ENCODE peak calls at places on chromosome 18, in five cellular contexts. One of them, this sample, is unnamed.

GRCh38 chr18:12637901-12638633 is 19.8 kb downstream of the SPIRE1 start:
- DNase-seq in K562: no peak
- DNase-seq in HepG2: no peak
- DNase-seq in H1: no peak
- DNase-seq in GM12878: no peak
- DNase-seq in this sample: no peak

GRCh38 chr18:24368749-24369148 is 28.9 kb downstream of the OSBPL1A start:
- DNase-seq in K562: no peak
- DNase-seq in HepG2: no peak
- DNase-seq in H1: no peak
- DNase-seq in GM12878: no peak
- DNase-seq in this sample: no peak

GRCh38 chr18:46406539-46406932 is 250.5 kb downstream of the LOXHD1 start:
- DNase-seq in K562: no peak
- DNase-seq in HepG2: no peak
- DNase-seq in H1: no peak
- DNase-seq in GM12878: no peak
- DNase-seq in this sample: no peak

GRCh38 chr18:63173983-63174382 is 145.6 kb downstream of the BCL2 start:
- DNase-seq in K562: no peak
- DNase-seq in HepG2: no peak
- DNase-seq in H1: no peak
- DNase-seq in GM12878: no peak
- DNase-seq in this sample: no peak

GRCh38 chr18:12255626-12256026 is 1.5 kb downstream of the CIDEA start:
- DNase-seq in K562: no peak
- DNase-seq in HepG2: peak; percentile 35
- DNase-seq in H1: no peak
- DNase-seq in GM12878: no peak
- DNase-seq in this sample: peak; percentile 50

GRCh38 chr18:46623541-46623940 is 33.5 kb downstream of the LOXHD1 start:
- DNase-seq in K562: no peak
- DNase-seq in HepG2: no peak
- DNase-seq in H1: peak; percentile 44
- DNase-seq in GM12878: no peak
- DNase-seq in this sample: no peak

GRCh38 chr18:40849856-40850255 is 1105.2 kb upstream of the PIK3C3 start:
- DNase-seq in K562: no peak
- DNase-seq in HepG2: no peak
- DNase-seq in H1: no peak
- DNase-seq in GM12878: no peak
- DNase-seq in this sample: no peak

GRCh38 chr18:63317982-63318881 is 1.3 kb downstream of the BCL2 start:
- DNase-seq in K562: no peak
- DNase-seq in HepG2: no peak
- DNase-seq in H1: peak; percentile 88
- DNase-seq in GM12878: no peak
- DNase-seq in this sample: no peak

GRCh38 chr18:59835656-59836379 is 64.0 kb upstream of the PMAIP1 start:
- DNase-seq in K562: no peak
- DNase-seq in HepG2: no peak
- DNase-seq in H1: no peak
- DNase-seq in GM12878: no peak
- DNase-seq in this sample: no peak

GRCh38 chr18:28041366-28041765 is 135.6 kb downstream of the CDH2 start:
- DNase-seq in K562: no peak
- DNase-seq in HepG2: no peak
- DNase-seq in H1: no peak
- DNase-seq in GM12878: no peak
- DNase-seq in this sample: no peak

GRCh38 chr18:26709897-26710296 is 155.6 kb downstream of the AQP4 start:
- DNase-seq in K562: no peak
- DNase-seq in HepG2: no peak
- DNase-seq in H1: no peak
- DNase-seq in GM12878: no peak
- DNase-seq in this sample: no peak
- TF ChIP-seq CEBPB in K562: no peak
- TF ChIP-seq CEBPB in HepG2: no peak
- TF ChIP-seq CEBPB in H1: no peak
- TF ChIP-seq CEBPB in GM12878: no peak
- TF ChIP-seq CEBPB in this sample: no peak

DNA sequence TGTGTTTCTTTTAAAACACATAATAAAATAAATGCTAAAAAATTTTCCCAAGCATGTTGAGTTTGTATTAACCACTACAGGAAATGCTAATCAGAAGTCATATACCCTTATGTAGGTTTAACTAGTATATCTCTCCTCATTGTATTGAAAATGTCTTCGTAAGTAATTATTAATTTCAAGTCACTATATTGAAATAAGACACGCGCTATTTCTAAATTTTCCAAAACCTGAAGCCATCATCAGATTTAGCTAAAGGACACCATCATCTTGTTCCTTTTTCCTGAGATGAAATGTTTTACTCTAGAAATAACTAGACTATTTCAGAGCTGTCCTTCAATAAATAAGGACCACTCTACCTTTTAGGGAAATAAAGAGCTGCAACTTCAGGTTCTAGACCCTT is 78.9 kb downstream of the LPIN2 start:
- DNase-seq in K562: no peak
- DNase-seq in HepG2: no peak
- DNase-seq in H1: no peak
- DNase-seq in GM12878: no peak
- DNase-seq in this sample: no peak
- H2AFZ ChIP-seq in K562: no peak overlapping the region
- H2AFZ ChIP-seq in HepG2: no peak overlapping the region
- H2AFZ ChIP-seq in H1: no peak overlapping the region
- H2AFZ ChIP-seq in GM12878: no peak overlapping the region
- H2AFZ ChIP-seq in this sample: no peak overlapping the region

GRCh38 chr18:2846638-2847340 is at the start of gene EMILIN2:
- DNase-seq in K562: peak; percentile 58
- DNase-seq in HepG2: no peak
- DNase-seq in H1: peak; percentile 76
- DNase-seq in GM12878: no peak
- DNase-seq in this sample: no peak

GRCh38 chr18:2847341-2848144 is 737 bp downstream of the EMILIN2 start:
- DNase-seq in K562: peak; percentile 28
- DNase-seq in HepG2: no peak
- DNase-seq in H1: peak; percentile 71
- DNase-seq in GM12878: no peak
- DNase-seq in this sample: no peak

GRCh38 chr18:2846241-2846637 is 567 bp upstream of the EMILIN2 start:
- DNase-seq in K562: peak; percentile 40
- DNase-seq in HepG2: no peak
- DNase-seq in H1: no peak
- DNase-seq in GM12878: no peak
- DNase-seq in this sample: no peak

GRCh38 chr18:2843161-2843560 is 3.6 kb upstream of the EMILIN2 start:
- DNase-seq in K562: no peak
- DNase-seq in HepG2: no peak
- DNase-seq in H1: no peak
- DNase-seq in GM12878: no peak
- DNase-seq in this sample: no peak

DNA sequence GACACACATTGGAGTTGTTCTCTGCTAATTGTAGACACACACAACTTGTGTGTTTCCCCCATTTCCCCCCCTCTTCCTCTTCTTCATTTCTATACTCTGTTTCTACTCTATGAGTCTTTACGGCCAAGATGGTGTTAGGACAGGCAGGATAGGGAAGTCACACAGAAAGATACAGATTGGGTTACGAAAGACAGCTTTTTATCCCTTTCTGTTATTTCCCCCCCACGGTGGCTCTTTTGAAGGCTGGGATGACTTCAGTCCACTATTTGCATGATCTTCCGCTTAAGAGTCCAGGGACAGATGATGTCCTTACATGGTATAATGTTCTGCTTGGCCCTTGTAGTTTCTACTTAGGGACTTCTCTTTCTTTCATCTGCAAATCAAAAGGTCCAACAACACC is 1.6 kb upstream of the EMILIN2 start:
- DNase-seq in K562: no peak
- DNase-seq in HepG2: no peak
- DNase-seq in H1: no peak
- DNase-seq in GM12878: no peak
- DNase-seq in this sample: no peak
- TF ChIP-seq ZNF274 in K562: no peak
- TF ChIP-seq ZNF274 in HepG2: no peak
- TF ChIP-seq ZNF274 in H1: no peak
- TF ChIP-seq ZNF274 in GM12878: no peak
- TF ChIP-seq ZNF274 in this sample: no peak

GRCh38 chr18:78685250-78685979 is 294.2 kb upstream of the SALL3 start:
- DNase-seq in K562: no peak
- DNase-seq in HepG2: no peak
- DNase-seq in H1: no peak
- DNase-seq in GM12878: no peak
- DNase-seq in this sample: no peak

GRCh38 chr18:78688249-78688648 is 291.4 kb upstream of the SALL3 start:
- DNase-seq in K562: no peak
- DNase-seq in HepG2: no peak
- DNase-seq in H1: no peak
- DNase-seq in GM12878: no peak
- DNase-seq in this sample: no peak

GRCh38 chr18:78687736-78688135 is 291.9 kb upstream of the SALL3 start:
- DNase-seq in K562: no peak
- DNase-seq in HepG2: no peak
- DNase-seq in H1: no peak
- DNase-seq in GM12878: no peak
- DNase-seq in this sample: no peak

GRCh38 chr18:78686976-78687685 is 292.5 kb upstream of the SALL3 start:
- DNase-seq in K562: no peak
- DNase-seq in HepG2: no peak
- DNase-seq in H1: no peak
- DNase-seq in GM12878: no peak
- DNase-seq in this sample: no peak

GRCh38 chr18:78685980-78686530 is 293.6 kb upstream of the SALL3 start:
- DNase-seq in K562: no peak
- DNase-seq in HepG2: no peak
- DNase-seq in H1: no peak
- DNase-seq in GM12878: no peak
- DNase-seq in this sample: no peak
- TF ChIP-seq CEBPB in K562: no peak
- TF ChIP-seq CEBPB in HepG2: no peak
- TF ChIP-seq CEBPB in H1: no peak
- TF ChIP-seq CEBPB in GM12878: no peak
- TF ChIP-seq CEBPB in this sample: no peak

DNA sequence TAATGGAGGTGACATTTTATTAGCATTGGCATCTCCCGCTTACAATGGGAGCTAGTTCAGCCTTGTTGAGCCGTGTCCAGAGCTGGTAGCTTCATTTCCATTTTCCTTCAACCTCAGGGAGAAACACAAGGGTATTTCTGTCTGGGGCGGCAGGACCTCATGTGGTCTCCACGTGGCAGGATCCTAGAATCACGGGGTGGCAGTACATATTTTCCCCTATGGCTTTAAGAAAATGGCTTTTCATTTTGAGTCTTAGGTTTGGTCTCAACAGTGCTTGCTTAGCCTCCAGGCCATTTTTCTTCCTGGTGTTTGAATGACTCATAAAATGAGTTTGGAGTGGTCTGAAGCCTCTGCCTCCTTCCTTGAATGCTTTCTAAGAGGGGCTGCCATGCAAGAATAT is 20.3 kb downstream of the CABLES1 start:
- DNase-seq in K562: no peak
- DNase-seq in HepG2: no peak
- DNase-seq in H1: no peak
- DNase-seq in GM12878: no peak
- DNase-seq in this sample: no peak
- H2AFZ ChIP-seq in K562: no peak overlapping the region
- H2AFZ ChIP-seq in HepG2: no peak overlapping the region
- H2AFZ ChIP-seq in H1: no peak overlapping the region
- H2AFZ ChIP-seq in GM12878: no peak overlapping the region
- H2AFZ ChIP-seq in this sample: no peak overlapping the region

DNA sequence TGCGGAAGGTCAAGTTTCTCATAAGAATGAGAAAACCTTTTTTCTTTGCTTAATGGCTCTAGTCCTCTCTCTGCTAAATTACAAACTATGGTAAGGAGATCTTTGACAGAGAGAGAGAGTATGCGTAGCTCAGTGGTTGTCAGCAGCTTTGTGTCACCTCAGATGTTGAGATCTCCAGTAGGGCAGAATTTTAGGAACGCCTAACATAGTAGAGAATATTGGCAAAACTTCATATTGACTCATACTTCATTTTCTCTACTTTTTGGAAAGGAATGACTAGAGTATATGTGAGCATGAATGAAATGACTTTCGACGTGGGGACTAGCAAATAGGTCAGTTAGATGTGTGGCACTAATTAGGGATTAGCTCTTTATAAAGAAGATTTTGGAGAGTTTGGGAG is 64.0 kb downstream of the WDR7 start:
- DNase-seq in K562: no peak
- DNase-seq in HepG2: no peak
- DNase-seq in H1: no peak
- DNase-seq in GM12878: no peak
- DNase-seq in this sample: no peak
- TF ChIP-seq ZNF274 in K562: no peak
- TF ChIP-seq ZNF274 in HepG2: no peak
- TF ChIP-seq ZNF274 in H1: no peak
- TF ChIP-seq ZNF274 in GM12878: no peak
- TF ChIP-seq ZNF274 in this sample: no peak

DNA sequence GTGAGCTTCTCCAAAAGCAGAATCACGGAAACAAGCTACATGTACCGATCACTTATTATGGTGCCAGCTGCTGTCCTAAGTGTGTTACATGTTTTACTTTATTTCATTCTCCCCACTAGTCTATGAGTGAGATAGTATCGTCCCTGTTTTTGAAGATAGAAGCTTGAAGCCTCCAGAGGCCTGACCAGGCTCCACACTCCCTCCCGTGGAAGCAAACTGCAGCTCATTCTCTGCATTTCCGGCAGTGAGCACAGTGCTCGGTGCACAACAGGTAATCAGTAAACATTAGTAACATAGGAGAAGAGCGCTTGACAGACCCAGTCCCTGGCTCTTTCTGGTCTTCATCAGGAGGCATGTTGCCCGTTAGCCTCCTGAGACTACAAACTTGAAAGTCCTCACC is 72.9 kb downstream of the ZBTB7C start:
- DNase-seq in K562: peak; percentile 2
- DNase-seq in HepG2: no peak
- DNase-seq in H1: no peak
- DNase-seq in GM12878: no peak
- DNase-seq in this sample: no peak
- TF ChIP-seq CEBPB in K562: no peak
- TF ChIP-seq CEBPB in HepG2: no peak
- TF ChIP-seq CEBPB in H1: no peak
- TF ChIP-seq CEBPB in GM12878: no peak
- TF ChIP-seq CEBPB in this sample: no peak

GRCh38 chr18:32450026-32450681 is 20.5 kb downstream of the GAREM1 start:
- DNase-seq in K562: no peak
- DNase-seq in HepG2: no peak
- DNase-seq in H1: no peak
- DNase-seq in GM12878: no peak
- DNase-seq in this sample: no peak
- H2AFZ ChIP-seq in K562: no peak overlapping the region
- H2AFZ ChIP-seq in HepG2: no peak overlapping the region
- H2AFZ ChIP-seq in H1: no peak overlapping the region
- H2AFZ ChIP-seq in GM12878: no peak overlapping the region
- H2AFZ ChIP-seq in this sample: no peak overlapping the region